ENCODE peak calls at places on chromosomes 7 and 10, in four cellular contexts. One of them, this sample, is unnamed.
A peak's percentile ranks its signal among the peaks of the same experiment; 100 is the strongest.

GRCh38 chr10:19701427-19702052 is 114.7 kb upstream of the PLXDC2 start:
- DNase-seq in Peyer's patch: no peak
- DNase-seq in spleen: no peak
- DNase-seq in transverse colon: no peak
- DNase-seq in this sample: no peak

GRCh38 chr10:30737931-30738391 is 108.4 kb upstream of the LYZL2 start:
- DNase-seq in spleen: no peak
- DNase-seq in Peyer's patch: peak; percentile 11
- DNase-seq in transverse colon: no peak
- DNase-seq in this sample: no peak

GRCh38 chr7:156234666-156235494 is 405.7 kb upstream of the RNF32 start:
- DNase-seq in spleen: no peak
- DNase-seq in Peyer's patch: peak; percentile 7
- DNase-seq in transverse colon: no peak
- DNase-seq in this sample: no peak

GRCh38 chr7:38425509-38425908 is 152.1 kb upstream of the TARP start:
- DNase-seq in Peyer's patch: no peak
- DNase-seq in transverse colon: no peak
- DNase-seq in spleen: no peak
- DNase-seq in this sample: no peak

GRCh38 chr10:113094114-113094486 is 144.1 kb downstream of the TCF7L2 start:
- DNase-seq in Peyer's patch: no peak
- DNase-seq in spleen: no peak
- DNase-seq in transverse colon: no peak
- DNase-seq in this sample: no peak

GRCh38 chr7:12017046-12017445 is 185.0 kb upstream of the THSD7A start:
- DNase-seq in transverse colon: no peak
- DNase-seq in Peyer's patch: no peak
- DNase-seq in spleen: no peak
- DNase-seq in this sample: no peak

GRCh38 chr10:121813211-121813812 is 114.5 kb downstream of the ATE1 start:
- DNase-seq in transverse colon: no peak
- DNase-seq in spleen: no peak
- DNase-seq in Peyer's patch: no peak
- DNase-seq in this sample: no peak

GRCh38 chr7:46908770-46909169 is 673.1 kb downstream of the TNS3 start:
- DNase-seq in spleen: no peak
- DNase-seq in Peyer's patch: no peak
- DNase-seq in transverse colon: no peak
- DNase-seq in this sample: peak; percentile 38

GRCh38 chr10:84783909-84784308 is 455.5 kb downstream of the CCSER2 start:
- DNase-seq in transverse colon: no peak
- DNase-seq in Peyer's patch: no peak
- DNase-seq in spleen: no peak
- DNase-seq in this sample: no peak

GRCh38 chr10:45473126-45473525 is 99.1 kb downstream of the ALOX5 start:
- DNase-seq in spleen: no peak
- DNase-seq in Peyer's patch: no peak
- DNase-seq in transverse colon: no peak
- DNase-seq in this sample: no peak

DNA sequence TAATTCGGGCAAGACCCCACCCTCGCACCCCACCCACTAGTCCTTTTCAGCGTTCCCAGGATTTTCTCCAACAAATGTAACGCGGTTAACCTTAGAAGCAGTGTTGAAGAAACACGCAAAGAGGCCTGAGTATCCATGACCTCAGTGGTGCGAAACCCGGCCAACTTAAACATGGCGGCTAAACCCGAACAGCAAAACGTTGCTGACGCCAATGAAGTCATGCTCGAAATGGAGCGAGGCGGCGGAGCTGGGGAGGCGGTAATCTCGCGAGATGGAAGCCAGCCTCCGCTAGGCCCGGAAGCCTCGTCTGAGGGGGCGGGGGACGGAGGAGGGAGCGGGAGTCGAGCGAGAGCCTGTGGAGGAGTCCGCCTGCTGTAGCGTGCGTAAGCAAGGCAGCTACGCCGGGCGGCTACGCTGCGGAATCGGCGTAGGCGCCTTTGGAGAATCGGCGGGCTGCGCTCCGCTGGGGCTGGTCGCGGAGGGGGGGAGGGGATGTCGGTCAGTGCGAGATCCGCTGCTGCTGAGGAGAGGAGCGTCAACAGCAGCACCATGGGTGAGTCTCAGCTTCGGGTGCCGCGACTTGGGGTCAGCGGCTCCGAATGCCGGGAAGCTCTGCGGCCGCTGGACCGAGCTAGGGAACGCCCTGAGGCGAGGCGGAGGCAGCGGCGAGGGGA is at the start of gene SEPTIN7:
- DNase-seq in Peyer's patch: peak; percentile 99
- DNase-seq in transverse colon: peak; percentile 99
- DNase-seq in spleen: peak; percentile 100
- DNase-seq in this sample: peak; percentile 99
- TF ChIP-seq POLR2A in Peyer's patch: peak; percentile 59
- TF ChIP-seq POLR2A in transverse colon: peak; percentile 87
- TF ChIP-seq POLR2A in spleen: peak; percentile 64
- TF ChIP-seq POLR2A in this sample: peak; percentile 90

DNA sequence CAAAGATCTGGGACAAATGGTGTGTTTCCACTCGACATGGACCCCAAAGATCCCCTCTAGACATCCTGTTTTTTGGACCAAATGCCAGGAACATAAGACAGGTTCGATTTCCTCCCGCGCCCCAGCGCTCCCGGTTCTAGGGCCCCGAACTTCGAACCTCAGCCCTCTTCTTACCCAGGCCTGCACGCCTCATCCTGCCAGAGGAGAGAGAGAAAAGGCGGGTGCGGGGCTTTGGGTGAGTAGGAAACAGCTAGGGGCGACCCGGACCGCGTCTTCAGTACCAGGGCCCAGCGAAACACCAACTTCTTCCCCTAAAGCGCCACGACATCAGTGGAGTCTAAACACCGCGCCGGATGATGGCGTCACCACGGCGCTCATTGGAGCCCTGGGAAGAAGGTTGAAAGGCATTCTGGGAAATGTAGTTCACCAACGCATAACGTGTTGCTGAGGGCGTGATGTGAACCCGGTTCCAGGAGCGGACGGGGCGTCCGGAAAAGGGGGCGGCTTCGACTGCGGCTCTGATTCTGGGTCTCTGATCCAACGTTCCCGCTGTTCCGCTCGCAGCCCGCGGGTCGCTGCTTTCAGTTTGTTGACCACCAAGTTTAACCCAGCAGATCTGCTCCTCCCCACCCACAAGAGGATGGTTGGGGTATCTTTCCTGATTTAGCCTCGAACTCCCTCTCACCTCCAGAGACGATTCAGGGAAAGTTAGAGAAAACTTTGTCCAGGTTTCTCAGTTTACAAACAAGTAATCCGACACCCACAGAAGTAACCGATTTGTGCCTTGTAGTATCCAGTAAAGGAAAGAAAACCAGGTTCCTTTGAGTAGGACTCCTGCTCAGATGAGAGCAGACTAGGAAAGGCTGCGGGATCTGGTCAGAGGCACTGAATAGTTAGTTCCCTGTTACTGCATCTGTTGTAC is at the start of gene BET1:
- DNase-seq in spleen: peak; percentile 97
- DNase-seq in Peyer's patch: peak; percentile 98
- DNase-seq in transverse colon: peak; percentile 96
- DNase-seq in this sample: peak; percentile 82
- TF ChIP-seq POLR2A in spleen: no peak
- TF ChIP-seq POLR2A in Peyer's patch: peak; percentile 43
- TF ChIP-seq POLR2A in transverse colon: peak; percentile 64
- TF ChIP-seq POLR2A in this sample: peak; percentile 76

DNA sequence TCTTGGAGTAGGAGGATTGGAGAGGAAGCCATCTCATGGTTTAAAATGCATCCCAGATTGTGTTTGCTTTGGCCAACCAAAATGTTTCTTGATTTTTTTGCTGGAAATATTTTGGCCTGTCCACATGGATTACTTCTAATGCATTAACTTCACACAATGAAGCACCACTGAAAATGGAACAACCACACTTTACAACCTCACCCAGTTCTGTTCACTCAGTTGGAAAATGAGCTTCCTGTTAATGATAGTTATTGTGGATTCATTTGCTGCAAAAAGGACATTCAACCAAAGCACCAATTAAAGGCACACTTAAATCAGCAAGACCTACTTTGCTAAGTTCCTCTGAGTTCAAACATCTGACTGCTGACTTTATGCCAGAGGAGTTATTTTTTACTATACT is 11.3 kb upstream of the A1CF start:
- DNase-seq in transverse colon: no peak
- DNase-seq in spleen: no peak
- DNase-seq in Peyer's patch: no peak
- DNase-seq in this sample: no peak
- TF ChIP-seq POLR2A in transverse colon: no peak
- TF ChIP-seq POLR2A in spleen: no peak
- TF ChIP-seq POLR2A in Peyer's patch: no peak
- TF ChIP-seq POLR2A in this sample: no peak

DNA sequence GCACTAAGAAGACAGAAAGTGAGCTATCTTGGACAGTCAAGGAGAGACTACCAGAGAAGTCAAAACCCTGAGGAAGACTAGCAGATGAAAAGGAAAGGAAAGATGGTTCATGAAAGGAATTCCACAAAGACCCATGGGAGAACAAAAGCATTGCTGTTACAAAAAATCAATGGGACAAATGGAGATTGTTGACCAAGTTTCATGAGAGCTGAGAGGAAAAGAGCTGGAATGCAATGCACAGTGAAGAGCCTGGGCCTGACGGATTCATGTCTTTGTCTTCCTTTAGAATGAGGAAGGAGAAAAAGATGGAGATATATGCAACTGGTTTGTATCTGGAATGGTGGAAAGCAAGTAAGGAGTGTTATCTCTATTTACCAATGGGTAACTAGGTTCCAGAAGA is 17.3 kb downstream of the TMEM243 start:
- DNase-seq in spleen: no peak
- DNase-seq in Peyer's patch: no peak
- DNase-seq in transverse colon: no peak
- DNase-seq in this sample: no peak
- TF ChIP-seq POLR2A in spleen: no peak
- TF ChIP-seq POLR2A in Peyer's patch: no peak
- TF ChIP-seq POLR2A in transverse colon: no peak
- TF ChIP-seq POLR2A in this sample: no peak

DNA sequence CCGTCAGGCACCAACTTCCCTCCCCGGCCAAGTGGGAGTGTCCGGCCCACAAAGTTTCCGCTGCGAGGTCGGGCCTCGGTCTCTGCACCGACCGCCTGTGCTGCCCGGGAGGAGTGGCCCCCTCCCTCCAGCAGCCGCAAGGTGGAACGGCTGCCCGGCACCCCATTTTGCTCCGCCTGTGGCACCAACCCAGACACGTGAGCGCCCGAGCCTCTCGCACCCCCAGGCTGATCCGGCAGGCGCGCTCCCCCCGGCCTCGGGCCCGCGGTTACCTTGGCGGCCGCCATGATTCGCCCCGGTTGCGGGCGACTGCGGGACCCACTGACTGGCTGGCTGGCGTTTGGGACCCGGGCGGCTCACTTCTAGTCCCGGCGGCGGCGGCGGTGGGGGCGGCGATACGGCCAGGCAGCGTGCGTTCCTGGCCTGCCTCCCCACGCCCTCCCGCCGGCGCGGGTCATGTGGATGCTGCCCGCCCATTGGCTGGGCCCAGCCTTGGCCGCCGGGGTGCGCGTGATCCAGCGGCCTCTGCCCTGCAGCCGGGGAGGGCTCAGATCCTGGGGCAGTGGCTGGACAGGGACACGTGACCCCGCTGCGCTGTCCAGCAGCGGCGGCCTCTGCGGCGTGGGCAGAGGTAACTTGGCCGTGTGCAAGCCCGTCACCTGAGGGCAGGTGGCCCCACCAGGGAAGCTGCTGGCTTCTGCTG is at the start of gene SLC25A13:
- DNase-seq in Peyer's patch: peak; percentile 94
- DNase-seq in spleen: peak; percentile 97
- DNase-seq in transverse colon: peak; percentile 93
- DNase-seq in this sample: peak; percentile 94
- TF ChIP-seq POLR2A in Peyer's patch: peak; percentile 77
- TF ChIP-seq POLR2A in spleen: peak; percentile 45
- TF ChIP-seq POLR2A in transverse colon: peak; percentile 87
- TF ChIP-seq POLR2A in this sample: peak; percentile 58

DNA sequence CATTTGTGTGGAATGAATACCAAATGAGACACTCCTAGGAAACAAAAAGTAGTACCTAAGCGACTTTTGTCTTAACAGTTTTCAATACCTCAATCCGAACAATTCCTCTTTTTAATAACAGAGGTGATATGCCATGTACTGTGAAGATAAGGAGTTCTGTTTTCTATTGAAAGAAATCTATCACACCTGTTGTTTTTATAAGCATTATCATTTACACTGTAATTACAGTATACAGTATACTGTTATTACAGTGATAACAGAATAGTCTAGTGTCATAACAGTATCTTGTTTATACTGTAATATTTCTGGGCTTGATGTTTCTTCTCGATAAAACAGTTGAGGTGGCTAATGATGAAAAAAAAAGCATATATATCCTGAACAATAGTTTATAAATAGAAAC is 9.4 kb upstream of the RHOBTB1 start:
- DNase-seq in spleen: no peak
- DNase-seq in transverse colon: no peak
- DNase-seq in Peyer's patch: no peak
- DNase-seq in this sample: no peak
- TF ChIP-seq POLR2A in spleen: no peak
- TF ChIP-seq POLR2A in transverse colon: no peak
- TF ChIP-seq POLR2A in Peyer's patch: no peak
- TF ChIP-seq POLR2A in this sample: no peak